ENCODE peak calls at places on chromosomes 5 and 9, in eight cellular contexts. One of them, this sample, is unnamed.

GRCh38 chr5:132749506-132749905 is 2.3 kb downstream of the CCNI2 start:
- DNase-seq in GM20000: no peak
- DNase-seq in MCF 10A: no peak
- DNase-seq in fibroblast of mammary gland: no peak
- DNase-seq in AG09319: no peak
- DNase-seq in endothelial cell of umbilical vein: no peak
- DNase-seq in transverse colon: peak
- DNase-seq in GM23338: no peak
- DNase-seq in this sample: no peak

GRCh38 chr5:55222819-55223124 is 4.3 kb downstream of the MCIDAS start:
- DNase-seq in GM20000: no peak
- DNase-seq in transverse colon: no peak
- DNase-seq in fibroblast of mammary gland: no peak
- DNase-seq in GM23338: no peak
- DNase-seq in endothelial cell of umbilical vein: no peak
- DNase-seq in AG09319: no peak
- DNase-seq in MCF 10A: no peak
- DNase-seq in this sample: no peak

GRCh38 chr9:7844283-7844682 is 44.7 kb upstream of the DMAC1 start:
- DNase-seq in endothelial cell of umbilical vein: peak
- DNase-seq in GM20000: peak
- DNase-seq in AG09319: no peak
- DNase-seq in fibroblast of mammary gland: peak
- DNase-seq in MCF 10A: peak
- DNase-seq in GM23338: peak
- DNase-seq in transverse colon: no peak
- DNase-seq in this sample: no peak

GRCh38 chr5:55821731-55822512 is 29.2 kb upstream of the IL31RA start:
- DNase-seq in MCF 10A: no peak
- DNase-seq in fibroblast of mammary gland: no peak
- DNase-seq in transverse colon: no peak
- DNase-seq in AG09319: no peak
- DNase-seq in GM23338: peak
- DNase-seq in GM20000: peak
- DNase-seq in endothelial cell of umbilical vein: peak
- DNase-seq in this sample: peak

GRCh38 chr9:105656131-105656921 is 5.9 kb upstream of the TAL2 start:
- DNase-seq in fibroblast of mammary gland: no peak
- DNase-seq in MCF 10A: peak
- DNase-seq in endothelial cell of umbilical vein: no peak
- DNase-seq in GM23338: peak
- DNase-seq in AG09319: no peak
- DNase-seq in transverse colon: peak
- DNase-seq in GM20000: peak
- DNase-seq in this sample: peak

GRCh38 chr9:77175152-77175551 is 2.2 kb upstream of the VPS13A start:
- DNase-seq in AG09319: no peak
- DNase-seq in MCF 10A: no peak
- DNase-seq in fibroblast of mammary gland: no peak
- DNase-seq in GM20000: no peak
- DNase-seq in GM23338: no peak
- DNase-seq in endothelial cell of umbilical vein: no peak
- DNase-seq in transverse colon: no peak
- DNase-seq in this sample: no peak

GRCh38 chr9:130944510-130945058 is 5.5 kb upstream of the FIBCD1 start:
- DNase-seq in GM23338: no peak
- DNase-seq in transverse colon: no peak
- DNase-seq in fibroblast of mammary gland: no peak
- DNase-seq in AG09319: no peak
- DNase-seq in GM20000: no peak
- DNase-seq in endothelial cell of umbilical vein: no peak
- DNase-seq in MCF 10A: no peak
- DNase-seq in this sample: no peak

GRCh38 chr9:2155966-2156365 is 140.8 kb downstream of the SMARCA2 start:
- DNase-seq in transverse colon: no peak
- DNase-seq in GM20000: no peak
- DNase-seq in MCF 10A: no peak
- DNase-seq in endothelial cell of umbilical vein: no peak
- DNase-seq in GM23338: no peak
- DNase-seq in AG09319: no peak
- DNase-seq in fibroblast of mammary gland: no peak
- DNase-seq in this sample: no peak

GRCh38 chr9:120950421-120951388 is 24.1 kb upstream of the TRAF1 start:
- DNase-seq in endothelial cell of umbilical vein: peak
- DNase-seq in AG09319: no peak
- DNase-seq in MCF 10A: no peak
- DNase-seq in GM23338: no peak
- DNase-seq in fibroblast of mammary gland: no peak
- DNase-seq in transverse colon: no peak
- DNase-seq in GM20000: no peak
- DNase-seq in this sample: no peak

DNA sequence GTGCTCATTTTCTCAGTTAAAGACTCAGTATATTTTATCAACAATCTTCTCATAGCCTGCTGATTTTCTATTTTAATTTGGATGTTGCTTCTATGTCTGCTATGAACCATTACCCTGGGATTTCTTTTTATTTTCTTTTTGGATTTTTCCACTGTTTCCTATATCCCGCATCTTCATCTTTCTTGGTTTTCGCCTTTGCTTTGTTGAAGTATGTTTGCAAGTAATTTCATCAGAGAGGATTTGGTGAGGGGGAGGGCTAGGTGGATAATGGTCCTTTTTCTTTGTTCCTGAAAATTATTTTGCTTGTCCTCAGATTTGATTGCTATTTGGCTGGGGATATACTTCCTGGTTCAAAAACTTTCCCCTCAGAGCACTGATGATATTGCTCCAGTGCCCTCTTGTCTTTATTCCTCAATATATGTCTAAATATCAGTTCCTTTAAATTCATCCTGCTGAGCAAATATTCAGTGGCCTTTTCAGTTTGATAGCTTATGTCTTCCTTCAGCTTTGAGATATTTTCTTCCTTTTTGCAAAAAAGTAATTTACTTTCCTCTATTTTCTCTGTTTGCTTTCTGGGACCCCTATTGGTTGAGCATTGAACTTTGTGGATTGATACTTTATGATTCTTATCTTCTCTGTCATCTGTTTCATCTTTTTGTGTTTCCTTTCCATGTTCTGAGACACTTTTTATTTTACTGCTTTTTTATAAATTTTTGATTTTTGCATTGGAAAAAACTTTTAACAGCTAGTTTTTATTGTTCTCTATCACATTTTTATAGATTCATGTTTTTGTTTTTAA is 227.6 kb upstream of the ELL2 start:
- DNase-seq in GM23338: no peak
- DNase-seq in AG09319: no peak
- DNase-seq in MCF 10A: no peak
- DNase-seq in fibroblast of mammary gland: no peak
- DNase-seq in GM20000: no peak
- DNase-seq in endothelial cell of umbilical vein: no peak
- DNase-seq in transverse colon: no peak
- DNase-seq in this sample: no peak
- TF ChIP-seq CTCF in GM23338: no peak
- TF ChIP-seq CTCF in AG09319: no peak
- TF ChIP-seq CTCF in MCF 10A: no peak
- TF ChIP-seq CTCF in fibroblast of mammary gland: no peak
- TF ChIP-seq CTCF in GM20000: no peak
- TF ChIP-seq CTCF in endothelial cell of umbilical vein: no peak
- TF ChIP-seq CTCF in transverse colon: no peak
- TF ChIP-seq CTCF in this sample: no peak

GRCh38 chr5:149645236-149645635 is 63.9 kb downstream of the ARHGEF37 start:
- DNase-seq in GM23338: no peak
- DNase-seq in endothelial cell of umbilical vein: no peak
- DNase-seq in transverse colon: no peak
- DNase-seq in GM20000: no peak
- DNase-seq in fibroblast of mammary gland: no peak
- DNase-seq in AG09319: no peak
- DNase-seq in MCF 10A: no peak
- DNase-seq in this sample: no peak
- TF ChIP-seq CTCF in GM23338: no peak
- TF ChIP-seq CTCF in endothelial cell of umbilical vein: no peak
- TF ChIP-seq CTCF in transverse colon: no peak
- TF ChIP-seq CTCF in GM20000: no peak
- TF ChIP-seq CTCF in fibroblast of mammary gland: no peak
- TF ChIP-seq CTCF in AG09319: no peak
- TF ChIP-seq CTCF in MCF 10A: no peak
- TF ChIP-seq CTCF in this sample: no peak

GRCh38 chr5:77683171-77683732 is 44.7 kb upstream of the OTP start:
- DNase-seq in AG09319: no peak
- DNase-seq in MCF 10A: no peak
- DNase-seq in GM20000: no peak
- DNase-seq in GM23338: no peak
- DNase-seq in fibroblast of mammary gland: peak
- DNase-seq in transverse colon: no peak
- DNase-seq in endothelial cell of umbilical vein: no peak
- DNase-seq in this sample: no peak

GRCh38 chr5:77679791-77680190 is 41.3 kb upstream of the OTP start:
- DNase-seq in MCF 10A: peak
- DNase-seq in transverse colon: no peak
- DNase-seq in AG09319: peak
- DNase-seq in endothelial cell of umbilical vein: no peak
- DNase-seq in fibroblast of mammary gland: peak
- DNase-seq in GM23338: no peak
- DNase-seq in GM20000: no peak
- DNase-seq in this sample: no peak
- TF ChIP-seq CTCF in MCF 10A: no peak
- TF ChIP-seq CTCF in transverse colon: no peak
- TF ChIP-seq CTCF in AG09319: no peak
- TF ChIP-seq CTCF in endothelial cell of umbilical vein: no peak
- TF ChIP-seq CTCF in fibroblast of mammary gland: no peak
- TF ChIP-seq CTCF in GM23338: no peak
- TF ChIP-seq CTCF in GM20000: no peak
- TF ChIP-seq CTCF in this sample: no peak

GRCh38 chr9:34400275-34400674 is 23.6 kb upstream of the MYORG start:
- DNase-seq in MCF 10A: no peak
- DNase-seq in fibroblast of mammary gland: no peak
- DNase-seq in transverse colon: no peak
- DNase-seq in GM20000: no peak
- DNase-seq in endothelial cell of umbilical vein: no peak
- DNase-seq in GM23338: peak
- DNase-seq in AG09319: no peak
- DNase-seq in this sample: no peak
- TF ChIP-seq CTCF in MCF 10A: no peak
- TF ChIP-seq CTCF in fibroblast of mammary gland: no peak
- TF ChIP-seq CTCF in transverse colon: no peak
- TF ChIP-seq CTCF in GM20000: no peak
- TF ChIP-seq CTCF in endothelial cell of umbilical vein: no peak
- TF ChIP-seq CTCF in GM23338: peak
- TF ChIP-seq CTCF in AG09319: no peak
- TF ChIP-seq CTCF in this sample: no peak

GRCh38 chr9:32430720-32431119 is 46.3 kb downstream of the ACO1 start:
- DNase-seq in MCF 10A: no peak
- DNase-seq in fibroblast of mammary gland: peak
- DNase-seq in transverse colon: no peak
- DNase-seq in GM23338: no peak
- DNase-seq in endothelial cell of umbilical vein: peak
- DNase-seq in AG09319: peak
- DNase-seq in GM20000: no peak
- DNase-seq in this sample: no peak

GRCh38 chr9:32431196-32431595 is 46.8 kb downstream of the ACO1 start:
- DNase-seq in GM20000: no peak
- DNase-seq in endothelial cell of umbilical vein: no peak
- DNase-seq in fibroblast of mammary gland: no peak
- DNase-seq in GM23338: no peak
- DNase-seq in MCF 10A: no peak
- DNase-seq in AG09319: no peak
- DNase-seq in transverse colon: no peak
- DNase-seq in this sample: no peak

GRCh38 chr9:32427111-32427873 is 42.8 kb downstream of the ACO1 start:
- DNase-seq in GM20000: no peak
- DNase-seq in fibroblast of mammary gland: peak
- DNase-seq in GM23338: no peak
- DNase-seq in transverse colon: peak
- DNase-seq in AG09319: no peak
- DNase-seq in MCF 10A: no peak
- DNase-seq in endothelial cell of umbilical vein: no peak
- DNase-seq in this sample: no peak

GRCh38 chr9:32434892-32435291 is 50.4 kb downstream of the ACO1 start:
- DNase-seq in AG09319: no peak
- DNase-seq in MCF 10A: no peak
- DNase-seq in fibroblast of mammary gland: no peak
- DNase-seq in GM23338: no peak
- DNase-seq in transverse colon: no peak
- DNase-seq in endothelial cell of umbilical vein: no peak
- DNase-seq in GM20000: no peak
- DNase-seq in this sample: no peak

GRCh38 chr9:32431940-32432555 is 47.6 kb downstream of the ACO1 start:
- DNase-seq in endothelial cell of umbilical vein: peak
- DNase-seq in fibroblast of mammary gland: peak
- DNase-seq in GM20000: peak
- DNase-seq in AG09319: peak
- DNase-seq in GM23338: peak
- DNase-seq in transverse colon: peak
- DNase-seq in MCF 10A: peak
- DNase-seq in this sample: peak
- TF ChIP-seq CTCF in endothelial cell of umbilical vein: peak
- TF ChIP-seq CTCF in fibroblast of mammary gland: peak
- TF ChIP-seq CTCF in GM20000: peak
- TF ChIP-seq CTCF in AG09319: peak
- TF ChIP-seq CTCF in GM23338: peak
- TF ChIP-seq CTCF in transverse colon: peak
- TF ChIP-seq CTCF in MCF 10A: peak
- TF ChIP-seq CTCF in this sample: no peak

DNA sequence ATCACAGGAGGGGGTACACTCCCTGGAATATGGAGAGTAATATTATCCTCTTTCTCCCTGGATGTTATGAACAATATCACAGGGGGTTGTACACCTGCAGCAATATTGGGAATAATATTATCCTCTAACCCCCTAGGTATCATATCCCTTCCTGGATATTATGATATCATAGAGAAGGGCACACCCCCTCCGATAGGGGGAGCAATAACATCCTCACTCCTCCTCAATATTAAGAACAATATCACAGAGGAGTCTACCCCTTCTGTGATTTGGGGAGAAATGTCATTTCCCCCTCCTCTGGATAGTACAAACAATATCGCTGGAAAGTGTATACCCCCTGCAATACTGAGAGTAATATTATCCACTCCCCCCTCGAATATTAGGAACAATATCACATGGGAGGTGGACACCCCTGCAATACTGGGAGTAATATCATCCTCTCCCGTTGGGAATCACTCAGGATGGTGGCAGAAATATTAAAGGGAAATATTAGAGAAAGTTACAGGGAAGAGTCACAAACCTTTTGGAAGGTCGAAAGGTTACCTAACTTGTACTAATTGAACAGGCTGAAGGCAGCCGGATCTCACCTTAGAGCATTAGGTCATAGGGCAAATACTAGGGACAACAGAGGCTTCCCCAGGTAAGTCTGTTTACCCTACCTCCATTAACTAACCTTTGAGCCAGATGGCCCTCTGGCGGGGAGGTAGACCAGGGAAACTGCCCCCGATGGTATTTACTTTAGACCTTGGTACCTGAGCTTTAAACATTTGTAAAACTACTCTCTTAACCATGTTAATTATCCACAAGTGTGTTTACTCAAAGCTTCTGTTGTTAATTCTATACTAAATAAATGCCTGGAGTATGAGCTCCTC is 57.5 kb upstream of the FREM1 start:
- DNase-seq in fibroblast of mammary gland: no peak
- DNase-seq in GM23338: no peak
- DNase-seq in AG09319: no peak
- DNase-seq in MCF 10A: no peak
- DNase-seq in GM20000: no peak
- DNase-seq in transverse colon: no peak
- DNase-seq in endothelial cell of umbilical vein: no peak
- DNase-seq in this sample: no peak
- TF ChIP-seq CTCF in fibroblast of mammary gland: no peak
- TF ChIP-seq CTCF in GM23338: peak
- TF ChIP-seq CTCF in AG09319: no peak
- TF ChIP-seq CTCF in MCF 10A: no peak
- TF ChIP-seq CTCF in GM20000: no peak
- TF ChIP-seq CTCF in transverse colon: no peak
- TF ChIP-seq CTCF in endothelial cell of umbilical vein: no peak
- TF ChIP-seq CTCF in this sample: no peak

GRCh38 chr9:73079326-73079725 is 72.3 kb upstream of the ANXA1 start:
- DNase-seq in fibroblast of mammary gland: no peak
- DNase-seq in GM23338: peak
- DNase-seq in MCF 10A: peak
- DNase-seq in AG09319: no peak
- DNase-seq in transverse colon: no peak
- DNase-seq in endothelial cell of umbilical vein: no peak
- DNase-seq in GM20000: no peak
- DNase-seq in this sample: no peak
- TF ChIP-seq CTCF in fibroblast of mammary gland: no peak
- TF ChIP-seq CTCF in GM23338: peak
- TF ChIP-seq CTCF in MCF 10A: peak
- TF ChIP-seq CTCF in AG09319: no peak
- TF ChIP-seq CTCF in transverse colon: peak
- TF ChIP-seq CTCF in endothelial cell of umbilical vein: no peak
- TF ChIP-seq CTCF in GM20000: no peak
- TF ChIP-seq CTCF in this sample: no peak

This sample was measured in spleen.